ENCODE peak calls at places on chromosomes 6 and 20, in four cellular contexts. Z is HepG2, F is GM12878, G is K562. W is an unnamed sample.
A peak's percentile ranks its signal among the peaks of the same experiment; 100 is the strongest.

GRCh38 chr20:15597306-15597705 is 975.9 kb downstream of the KIF16B start:
- DNase-seq in G (no peak), Z (no peak), F (no peak), W (no peak)

GRCh38 chr6:71531006-71531405 is 242.4 kb downstream of the OGFRL1 start:
- DNase-seq in G (no peak), F (no peak), Z (no peak), W (no peak)

GRCh38 chr6:28496099-28496779 is 19.4 kb downstream of the GPX6 start:
- DNase-seq in F (no peak), Z (peak; percentile 20), G (no peak), W (no peak)

GRCh38 chr6:7146079-7146828 is 38.5 kb downstream of the RREB1 start:
- DNase-seq in F (no peak), G (peak; percentile 70), Z (peak; percentile 84), W (no peak)

GRCh38 chr6:112983741-112984221 is 636.7 kb downstream of the RFPL4B start:
- DNase-seq in F (no peak), Z (no peak), G (no peak), W (no peak)

GRCh38 chr20:61400499-61400898 is 148.4 kb downstream of the CDH4 start:
- DNase-seq in G (no peak), Z (no peak), F (no peak), W (no peak)

GRCh38 chr20:6868864-6869263 is 101.4 kb downstream of the BMP2 start:
- DNase-seq in G (no peak), F (no peak), Z (no peak), W (no peak)

GRCh38 chr20:20375862-20376261 is 8.0 kb downstream of the INSM1 start:
- DNase-seq in Z (no peak), F (no peak), G (no peak), W (no peak)

GRCh38 chr6:180295-180694 is 112.0 kb upstream of the DUSP22 start:
- DNase-seq in Z (no peak), G (no peak), F (no peak), W (no peak)

GRCh38 chr20:57788936-57789613 is 79.3 kb upstream of the PMEPA1 start:
- DNase-seq in Z (no peak), G (no peak), F (no peak), W (no peak)

GRCh38 chr6:147285087-147285855 is 81.1 kb downstream of the STXBP5 start:
- DNase-seq in G (peak; percentile 52), Z (peak; percentile 46), F (no peak), W (peak; percentile 19)

GRCh38 chr6:136347847-136348246 is 58.2 kb upstream of the BCLAF1 start:
- DNase-seq in Z (no peak), F (no peak), G (no peak), W (no peak)

GRCh38 chr20:35952480-35953410 is 1.6 kb downstream of the SCAND1 start:
- DNase-seq in F (no peak), G (peak; percentile 45), Z (peak; percentile 66), W (no peak)

GRCh38 chr6:1878330-1878729 is 268.6 kb downstream of the FOXC1 start:
- DNase-seq in F (no peak), Z (no peak), G (no peak), W (no peak)

GRCh38 chr6:55293116-55293515 is 34.2 kb upstream of the GFRAL start:
- DNase-seq in Z (peak; percentile 23), G (no peak), F (no peak), W (peak; percentile 10)

GRCh38 chr6:21616005-21616404 is 22.5 kb downstream of the SOX4 start:
- DNase-seq in G (no peak), Z (no peak), F (no peak), W (no peak)

GRCh38 chr6:1062786-1063545 is 248.9 kb upstream of the FOXQ1 start:
- DNase-seq in F (no peak), G (no peak), Z (peak; percentile 35), W (no peak)

GRCh38 chr6:46220351-46221220 is 49.8 kb upstream of the ENPP5 start:
- DNase-seq in Z (no peak), G (no peak), F (peak; percentile 71), W (no peak)

GRCh38 chr6:34718867-34719441 is 22.4 kb upstream of the ILRUN start:
- DNase-seq in Z (no peak), F (no peak), G (no peak), W (no peak)

GRCh38 chr6:130366011-130366963 is at the start of gene TMEM200A:
- DNase-seq in G (no peak), Z (no peak), F (no peak), W (peak; percentile 62)

GRCh38 chr6:148573922-148574321 is 172.9 kb upstream of the UST start:
- DNase-seq in G (no peak), F (no peak), Z (no peak), W (no peak)

GRCh38 chr6:33375143-33375649 is 16.4 kb upstream of the KIFC1 start:
- DNase-seq in G (no peak), Z (no peak), F (no peak), W (no peak)

GRCh38 chr6:33372532-33373123 is 19.0 kb upstream of the KIFC1 start:
- DNase-seq in Z (no peak), F (no peak), G (no peak), W (no peak)

GRCh38 chr6:33377166-33377565 is 14.5 kb upstream of the KIFC1 start:
- DNase-seq in F (no peak), G (no peak), Z (no peak), W (no peak)

GRCh38 chr6:33374359-33374910 is 17.2 kb upstream of the KIFC1 start:
- DNase-seq in Z (no peak), G (no peak), F (no peak), W (no peak)

DNA sequence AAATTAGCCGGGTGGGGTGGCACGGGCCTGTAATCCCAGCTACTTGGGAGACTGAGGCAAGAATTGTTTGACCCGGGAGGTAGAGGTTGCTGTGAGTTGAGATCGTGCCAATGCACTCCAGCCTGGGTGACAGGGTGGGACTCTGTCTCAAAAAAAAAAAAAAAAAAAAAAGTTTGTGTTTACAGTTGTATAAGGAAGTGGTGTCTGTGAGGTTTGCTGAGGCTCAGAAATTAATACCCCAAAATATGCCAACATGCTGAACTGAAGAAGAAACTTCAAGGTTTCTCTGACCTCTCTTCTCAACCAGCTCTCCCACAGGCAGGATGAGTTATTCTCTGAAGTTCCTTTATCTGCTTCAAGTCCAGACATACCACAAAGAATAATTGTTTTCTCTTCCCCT is 17.7 kb upstream of the KIFC1 start:
- DNase-seq in F (no peak), G (no peak), Z (no peak), W (no peak)
- TF ChIP-seq FOXK2 in F (no peak), G (no peak), Z (no peak), W (no peak)

DNA sequence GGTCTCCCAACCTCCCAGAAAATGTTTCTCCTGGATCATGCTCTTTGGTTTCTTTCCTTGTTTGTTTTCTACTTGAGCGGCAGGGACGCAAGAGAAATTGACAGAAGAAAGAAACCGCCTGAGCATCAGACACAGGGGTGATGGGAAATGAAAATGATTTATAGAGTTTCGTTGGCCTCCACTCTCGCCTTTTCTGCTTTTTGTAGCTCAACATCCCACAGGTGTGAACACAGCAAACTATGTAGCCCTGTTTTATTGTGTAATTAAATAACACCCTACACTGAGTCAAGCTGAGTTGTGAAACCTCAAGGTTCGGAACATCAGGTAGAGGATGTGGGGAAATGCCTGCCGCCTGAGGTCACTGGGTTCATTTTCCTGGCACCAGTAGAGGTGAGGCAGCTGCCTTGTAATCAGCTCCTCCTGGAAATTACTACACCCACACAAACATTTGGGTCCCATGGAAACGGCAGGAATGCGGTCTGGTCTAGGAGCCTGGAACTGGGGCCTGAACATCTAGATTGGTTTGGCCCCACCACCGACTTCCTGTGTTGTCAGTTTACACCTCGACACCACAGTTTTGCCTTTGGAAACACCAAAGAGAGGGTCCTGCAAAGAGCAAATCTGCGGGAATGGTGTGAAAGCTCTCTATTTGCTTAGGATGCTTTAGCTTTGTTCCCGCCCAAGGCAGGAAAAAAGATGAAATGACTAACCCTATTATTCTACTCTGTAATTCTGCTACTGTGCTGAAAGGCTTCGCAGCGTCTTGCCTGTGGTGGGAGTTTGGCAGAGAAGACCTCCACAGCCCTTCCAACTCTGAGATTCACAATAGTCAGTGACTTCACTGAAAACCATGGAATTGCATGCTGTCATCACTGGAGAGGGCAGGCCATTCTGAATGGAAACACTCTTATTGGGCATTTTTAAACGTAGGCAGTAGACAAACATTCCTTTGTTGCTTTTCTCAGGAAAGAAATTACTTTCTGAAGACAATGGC is 53.0 kb downstream of the ADAT2 start:
- DNase-seq in G (peak; percentile 15), F (no peak), Z (peak; percentile 99), W (no peak)
- TF ChIP-seq FOXM1 in G (no peak), F (no peak), Z (no peak), W (no peak)

GRCh38 chr6:159874475-159874874 is 16.3 kb upstream of the MAS1 start:
- DNase-seq in Z (no peak), G (no peak), F (no peak), W (no peak)
- TF ChIP-seq FOXK2 in Z (no peak), G (no peak), F (no peak), W (no peak)

DNA sequence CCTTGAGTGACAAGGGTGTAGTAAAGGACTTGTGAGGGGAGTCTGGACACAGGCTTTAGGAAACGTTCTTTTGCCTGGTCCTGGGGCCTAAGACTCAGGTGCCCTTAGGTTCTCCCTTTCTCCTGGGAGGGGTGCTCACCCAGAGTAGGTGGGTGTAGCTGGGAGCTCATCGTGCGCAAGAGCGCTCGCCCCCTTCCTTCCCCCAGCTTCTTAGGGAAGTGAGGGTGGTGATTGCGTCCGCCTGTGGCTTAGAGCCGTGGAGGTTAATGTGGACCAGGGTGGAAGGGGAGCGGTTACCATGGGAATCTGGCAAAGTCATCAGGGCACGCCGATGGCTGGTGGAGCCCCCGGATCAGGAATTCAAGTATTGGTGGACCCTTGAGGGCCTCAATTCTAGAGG is 3.3 kb upstream of the AARS2 start:
- DNase-seq in F (no peak), Z (no peak), G (no peak), W (no peak)
- TF ChIP-seq FOXM1 in F (no peak), Z (no peak), G (no peak), W (no peak)

GRCh38 chr6:75272145-75272840 is 12.3 kb downstream of the TMEM30A start:
- DNase-seq in G (no peak), F (no peak), Z (no peak), W (no peak)
- TF ChIP-seq FOXK2 in G (no peak), F (no peak), Z (no peak), W (no peak)

DNA sequence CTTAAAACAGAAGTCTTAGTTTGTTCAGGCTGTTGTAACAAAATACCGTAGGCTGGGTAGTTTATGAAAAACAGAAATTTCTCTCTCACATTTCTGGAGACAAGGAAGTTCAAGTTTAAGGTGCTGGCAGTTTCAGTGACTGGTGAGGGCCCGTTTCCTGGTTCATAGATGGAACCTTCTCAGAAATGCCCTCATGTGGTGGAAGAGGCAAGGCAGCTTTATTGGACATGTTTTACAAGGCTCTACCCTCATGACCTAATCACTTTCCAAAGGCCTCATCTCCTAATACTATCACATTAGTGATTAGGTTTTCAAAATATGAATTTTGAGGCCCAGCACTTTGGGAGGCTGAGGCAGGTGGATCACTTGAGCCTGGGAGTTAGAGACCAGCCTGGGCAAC is 2.4 kb downstream of the HEBP2 start:
- DNase-seq in G (no peak), Z (no peak), F (no peak), W (no peak)
- TF ChIP-seq FOXM1 in G (no peak), Z (no peak), F (no peak), W (no peak)

DNA sequence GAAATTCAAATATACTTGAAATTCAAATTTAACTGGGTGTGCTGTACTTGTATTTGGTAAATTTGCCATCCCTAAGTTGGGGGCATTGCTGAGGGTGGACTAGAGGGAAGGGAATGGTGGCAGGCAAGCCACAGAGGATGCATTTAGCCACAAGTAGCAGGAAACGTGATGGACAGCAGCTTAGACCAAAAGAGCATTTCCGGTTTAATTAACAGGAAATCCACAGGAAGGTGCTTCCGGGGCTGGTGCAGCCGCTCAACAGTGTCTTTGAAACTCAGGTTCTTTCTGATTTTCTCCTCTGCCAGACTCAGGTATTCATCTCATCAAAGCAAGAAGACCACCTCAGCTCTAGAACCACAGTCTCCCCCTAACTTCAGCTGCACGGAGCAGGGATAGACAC is 7.9 kb upstream of the BCAS1 start:
- DNase-seq in F (no peak), Z (peak; percentile 49), G (no peak), W (no peak)
- TF ChIP-seq FOXK2 in F (no peak), Z (no peak), G (no peak), W (no peak)